ENCODE peak calls at places on chromosomes 1 and 21, in seven cellular contexts. K is breast epithelium, A is brain microvascular endothelial cell, Y is Panc1, Z is uterus, L is esophagus muscularis mucosa, U is heart left ventricle. G is an unnamed sample.

GRCh38 chr1:1426496-1426960 is 5.5 kb upstream of the ANKRD65 start:
- DNase-seq in A (no peak), U (peak; percentile 64), K (no peak), Z (no peak), L (no peak), Y (no peak), G (no peak)

GRCh38 chr1:32126770-32127169 is 18.9 kb downstream of the KPNA6 start:
- DNase-seq in Y (no peak), Z (no peak), A (no peak), L (no peak), K (no peak), U (no peak), G (no peak)

GRCh38 chr1:115829023-115829674 is 11.8 kb downstream of the NHLH2 start:
- DNase-seq in U (peak; percentile 60), K (no peak), L (no peak), Y (no peak), Z (peak; percentile 78), A (peak; percentile 78), G (peak; percentile 63)

GRCh38 chr1:14932034-14932638 is 221.4 kb upstream of the TMEM51 start:
- DNase-seq in Y (no peak), K (no peak), Z (no peak), U (no peak), L (no peak), A (no peak), G (no peak)

GRCh38 chr1:51679435-51679834 is 62.5 kb downstream of the OSBPL9 start:
- DNase-seq in A (peak; percentile 35), Y (no peak), K (no peak), Z (no peak), U (no peak), L (no peak), G (no peak)

GRCh38 chr1:228180271-228180987 is 14.8 kb downstream of the IBA57 start:
- DNase-seq in L (no peak), A (no peak), Z (no peak), Y (no peak), U (no peak), K (no peak), G (no peak)

GRCh38 chr1:39943471-39944290 is 11.3 kb upstream of the MFSD2A start:
- DNase-seq in L (no peak), A (no peak), Z (no peak), K (no peak), Y (no peak), U (no peak), G (no peak)

GRCh38 chr1:219304227-219305226 is 130.8 kb downstream of the LYPLAL1 start:
- DNase-seq in A (peak; percentile 70), K (peak; percentile 54), L (no peak), U (no peak), Y (peak; percentile 65), Z (no peak), G (no peak)

GRCh38 chr21:38819051-38819718 is 13.5 kb downstream of the ETS2 start:
- DNase-seq in A (no peak), Z (no peak), U (no peak), K (no peak), L (no peak), Y (no peak), G (no peak)

GRCh38 chr21:44615881-44616590 is 4.2 kb downstream of the KRTAP10-8 start:
- DNase-seq in Z (no peak), U (no peak), Y (no peak), K (no peak), A (no peak), L (peak; percentile 85), G (no peak)

GRCh38 chr21:35202431-35202830 is 153.3 kb upstream of the RUNX1 start:
- DNase-seq in Z (no peak), L (no peak), Y (no peak), A (no peak), K (no peak), U (no peak), G (no peak)

GRCh38 chr21:43600642-43601397 is 58.5 kb downstream of the HSF2BP start:
- DNase-seq in U (no peak), Y (no peak), A (peak; percentile 93), Z (no peak), L (no peak), K (no peak), G (peak; percentile 51)

GRCh38 chr1:51768971-51769601 is 109.4 kb downstream of the NRDC start:
- DNase-seq in L (no peak), U (no peak), Z (peak; percentile 41), A (peak; percentile 51), K (no peak), Y (peak; percentile 39), G (peak; percentile 16)

GRCh38 chr1:235327559-235328270 is at the start of gene ARID4B:
- DNase-seq in A (no peak), Z (no peak), K (peak; percentile 81), L (no peak), Y (no peak), U (peak; percentile 89), G (no peak)

GRCh38 chr1:224929335-224930237 is at the start of gene DNAH14:
- DNase-seq in Z (peak; percentile 14), A (peak; percentile 57), L (no peak), Y (no peak), U (peak; percentile 80), K (peak; percentile 80), G (peak; percentile 79)

GRCh38 chr1:112849425-112849966 is 106.5 kb downstream of the SLC16A1 start:
- DNase-seq in Y (no peak), L (no peak), A (peak; percentile 42), K (no peak), Z (no peak), U (no peak), G (peak; percentile 69)

GRCh38 chr1:170666661-170667060 is 2.7 kb downstream of the PRRX1 start:
- DNase-seq in L (no peak), Y (no peak), Z (peak; percentile 51), A (peak; percentile 11), K (no peak), U (no peak), G (no peak)
- H3K4me3 ChIP-seq in L (no peak overlapping the region), Y (peak overlapping the region; percentile 54), Z (peak overlapping the region; percentile 88), A (peak overlapping the region; percentile 92), K (peak overlapping the region; percentile 68), U (no peak overlapping the region), G (no peak overlapping the region)

GRCh38 chr21:16194851-16195251 is 465.1 kb downstream of the USP25 start:
- DNase-seq in K (no peak), L (no peak), A (peak; percentile 43), Y (no peak), Z (no peak), U (no peak), G (no peak)
- H3K4me3 ChIP-seq in K (peak overlapping the region; percentile 40), L (peak overlapping the region; percentile 46), A (peak overlapping the region; percentile 55), Y (no peak overlapping the region), Z (peak overlapping the region; percentile 39), U (peak overlapping the region; percentile 43), G (no peak overlapping the region)

GRCh38 chr1:81044708-81045107 is 756.0 kb upstream of the ADGRL2 start:
- DNase-seq in Y (no peak), K (no peak), L (no peak), Z (no peak), U (no peak), A (no peak), G (no peak)
- H3K4me3 ChIP-seq in Y (no peak overlapping the region), K (no peak overlapping the region), L (no peak overlapping the region), Z (no peak overlapping the region), U (no peak overlapping the region), A (no peak overlapping the region), G (no peak overlapping the region)

GRCh38 chr1:201114245-201115131 is 2.3 kb upstream of the CACNA1S start:
- DNase-seq in Y (peak; percentile 82), A (peak; percentile 95), L (peak; percentile 96), U (peak; percentile 87), Z (peak; percentile 84), K (peak; percentile 82), G (peak; percentile 100)

GRCh38 chr1:201112173-201112731 is at the start of gene CACNA1S:
- DNase-seq in Z (no peak), Y (no peak), K (no peak), U (no peak), A (no peak), L (no peak), G (peak; percentile 100)

GRCh38 chr1:201111672-201112071 is 554 bp downstream of the CACNA1S start:
- DNase-seq in Y (no peak), K (no peak), Z (no peak), U (no peak), A (no peak), L (no peak), G (no peak)

GRCh38 chr1:201115390-201115937 is 3.2 kb upstream of the CACNA1S start:
- DNase-seq in U (no peak), L (no peak), Y (no peak), K (no peak), A (no peak), Z (no peak), G (no peak)

GRCh38 chr1:201113451-201114244 is 1.4 kb upstream of the CACNA1S start:
- DNase-seq in Y (no peak), L (no peak), A (no peak), U (no peak), Z (no peak), K (no peak), G (no peak)
- H3K4me3 ChIP-seq in Y (peak overlapping the region; percentile 62), L (peak overlapping the region; percentile 72), A (peak overlapping the region; percentile 63), U (peak overlapping the region; percentile 54), Z (no peak overlapping the region), K (peak overlapping the region; percentile 50), G (peak overlapping the region; percentile 60)

GRCh38 chr1:212791261-212791675 is 309 bp downstream of the NSL1 start:
- DNase-seq in U (no peak), K (no peak), L (peak; percentile 93), Z (no peak), Y (no peak), A (peak; percentile 47), G (no peak)

GRCh38 chr1:212797681-212798080 is 6.0 kb downstream of the TATDN3 start:
- DNase-seq in A (peak; percentile 23), U (no peak), Y (no peak), L (no peak), K (no peak), Z (no peak), G (no peak)

GRCh38 chr1:212791676-212792395 is at the start of the genes NSL1 and TATDN3:
- DNase-seq in L (peak; percentile 95), Z (peak; percentile 82), U (peak; percentile 96), K (peak; percentile 89), A (peak; percentile 86), Y (peak; percentile 73), G (peak; percentile 96)

GRCh38 chr1:212792396-212792908 is 758 bp downstream of the TATDN3 start:
- DNase-seq in Y (no peak), A (no peak), U (no peak), L (no peak), K (no peak), Z (no peak), G (no peak)

GRCh38 chr1:212794561-212795014 is 2.9 kb downstream of the TATDN3 start:
- DNase-seq in A (no peak), U (no peak), K (no peak), Z (no peak), Y (no peak), L (no peak), G (no peak)
- H3K4me3 ChIP-seq in A (no peak overlapping the region), U (no peak overlapping the region), K (no peak overlapping the region), Z (no peak overlapping the region), Y (no peak overlapping the region), L (no peak overlapping the region), G (no peak overlapping the region)